ENCODE peak calls at places on chromosome 19, in ten cellular contexts. E is HS-27A, D is anterior cingulate cortex, X is C1 segment of cervical spinal cord, L is Panc1, Q is fibroblast of gingiva, P is HFFc6, U is KG1, B is nephron progenitor cell, H is BE2C. I is an unnamed sample.

GRCh38 chr19:33997690-33998089 is 174.6 kb upstream of the LSM14A start:
- DNase-seq in E (no peak), D (no peak), X (no peak), L (no peak), Q (no peak), P (no peak), U (no peak), B (no peak), H (no peak), I (no peak)

GRCh38 chr19:13155472-13156284 is 5.5 kb downstream of the IER2 start:
- DNase-seq in E (no peak), D (peak), X (peak), L (no peak), Q (peak), P (peak), U (peak), B (peak), H (peak), I (no peak)

GRCh38 chr19:18756896-18757295 is 34.2 kb downstream of the COMP start:
- DNase-seq in E (no peak), D (no peak), X (no peak), L (no peak), Q (no peak), P (no peak), U (no peak), B (no peak), H (peak), I (no peak)

GRCh38 chr19:16447015-16447384 is 24.8 kb downstream of the EPS15L1 start:
- DNase-seq in E (peak), D (no peak), X (peak), L (no peak), Q (peak), P (peak), U (no peak), B (no peak), H (no peak), I (no peak)

GRCh38 chr19:46849610-46850009 is 1.0 kb downstream of the AP2S1 start:
- DNase-seq in E (no peak), D (no peak), X (no peak), L (no peak), Q (no peak), P (no peak), U (no peak), B (peak), H (no peak), I (no peak)

GRCh38 chr19:51338563-51339312 is 3.2 kb downstream of the VSIG10L start:
- DNase-seq in E (peak), D (peak), X (peak), L (no peak), Q (peak), P (peak), U (peak), B (peak), H (peak), I (peak)

GRCh38 chr19:4376991-4377781 is 23.2 kb downstream of the SH3GL1 start:
- DNase-seq in E (no peak), D (no peak), X (no peak), L (no peak), Q (no peak), P (peak), U (no peak), B (no peak), H (no peak), I (no peak)

GRCh38 chr19:30406220-30406944 is 34.2 kb downstream of the ZNF536 start:
- DNase-seq in E (no peak), D (peak), X (peak), L (no peak), Q (no peak), P (no peak), U (no peak), B (peak), H (peak), I (no peak)

GRCh38 chr19:18589380-18590272 is 1.0 kb downstream of the REX1BD start:
- DNase-seq in E (peak), D (peak), X (no peak), L (peak), Q (peak), P (peak), U (no peak), B (peak), H (peak), I (peak)

GRCh38 chr19:30649934-30650614 is 277.9 kb downstream of the ZNF536 start:
- DNase-seq in E (peak), D (peak), X (no peak), L (peak), Q (peak), P (peak), U (peak), B (peak), H (peak), I (peak)

GRCh38 chr19:18718015-18718526 is 34.6 kb downstream of the CRTC1 start:
- DNase-seq in E (no peak), D (no peak), X (no peak), L (no peak), Q (no peak), P (no peak), U (no peak), B (no peak), H (peak), I (no peak)

GRCh38 chr19:41999071-41999877 is 5.2 kb upstream of the ATP1A3 start:
- DNase-seq in E (no peak), D (peak), X (no peak), L (no peak), Q (no peak), P (no peak), U (no peak), B (peak), H (peak), I (no peak)

GRCh38 chr19:50659318-50660082 is 10.3 kb downstream of the C19orf81 start:
- DNase-seq in E (no peak), D (no peak), X (no peak), L (no peak), Q (no peak), P (no peak), U (no peak), B (peak), H (peak), I (no peak)

GRCh38 chr19:35476149-35476548 is 14.1 kb downstream of the KRTDAP start:
- DNase-seq in E (no peak), D (no peak), X (no peak), L (no peak), Q (no peak), P (no peak), U (no peak), B (no peak), H (no peak), I (no peak)

GRCh38 chr19:45917421-45918091 is 3.0 kb upstream of the NANOS2 start:
- DNase-seq in E (no peak), D (peak), X (no peak), L (no peak), Q (no peak), P (no peak), U (no peak), B (no peak), H (no peak), I (no peak)

GRCh38 chr19:39144487-39145071 is 19.0 kb downstream of the PAK4 start:
- DNase-seq in E (no peak), D (no peak), X (no peak), L (no peak), Q (no peak), P (peak), U (no peak), B (no peak), H (peak), I (no peak)

GRCh38 chr19:13430790-13431582 is 75.3 kb downstream of the CACNA1A start:
- DNase-seq in E (peak), D (no peak), X (no peak), L (peak), Q (peak), P (peak), U (peak), B (peak), H (peak), I (peak)

I was measured in NCI-H2029.